ENCODE peak calls at places on chromosomes 6 and 20, in five cellular contexts. R is tibial nerve, D is pancreas, N is left lung, T is hepatocyte. F is an unnamed sample.

GRCh38 chr20:23132930-23133559 is 46.9 kb upstream of the CD93 start:
- DNase-seq in R (no peak), D (no peak), N (peak; percentile 63), T (no peak), F (no peak)

GRCh38 chr6:87858440-87858839 is 156.4 kb upstream of the AKIRIN2 start:
- DNase-seq in R (no peak), D (no peak), N (no peak), T (no peak), F (no peak)

GRCh38 chr20:50085481-50086365 is 27.2 kb downstream of the UBE2V1 start:
- DNase-seq in R (peak; percentile 34), D (peak; percentile 32), N (peak; percentile 55), T (peak; percentile 81), F (no peak)

GRCh38 chr20:57071283-57071701 is 195.1 kb downstream of the BMP7 start:
- DNase-seq in R (no peak), D (no peak), N (no peak), T (peak; percentile 74), F (no peak)

GRCh38 chr6:158999154-158999668 is 791 bp downstream of the RSPH3 start:
- DNase-seq in R (no peak), D (no peak), N (no peak), T (no peak), F (no peak)

GRCh38 chr6:132537145-132537544 is 932 bp upstream of the TAAR9 start:
- DNase-seq in R (no peak), D (no peak), N (no peak), T (no peak), F (no peak)

GRCh38 chr6:154615483-154616025 is 105.1 kb upstream of the CNKSR3 start:
- DNase-seq in R (peak; percentile 36), D (peak; percentile 96), N (peak; percentile 72), T (peak; percentile 66), F (peak; percentile 69)

GRCh38 chr20:1254307-1254706 is 11.8 kb upstream of the SNPH start:
- DNase-seq in R (no peak), D (no peak), N (no peak), T (no peak), F (no peak)

GRCh38 chr6:152846825-152847224 is 96.2 kb downstream of the VIP start:
- DNase-seq in R (no peak), D (no peak), N (no peak), T (no peak), F (no peak)

GRCh38 chr6:157597461-157598312 is 216.7 kb downstream of the ZDHHC14 start:
- DNase-seq in R (peak; percentile 34), D (no peak), N (no peak), T (peak; percentile 65), F (no peak)

GRCh38 chr6:143015300-143015706 is 45.4 kb upstream of the AIG1 start:
- DNase-seq in R (no peak), D (no peak), N (no peak), T (no peak), F (no peak)

GRCh38 chr6:38178584-38178886 is 359.0 kb downstream of the ZFAND3 start:
- DNase-seq in R (no peak), D (no peak), N (peak; percentile 18), T (no peak), F (no peak)

GRCh38 chr6:117326396-117326795 is 61.0 kb downstream of the VGLL2 start:
- DNase-seq in R (no peak), D (no peak), N (no peak), T (no peak), F (no peak)

GRCh38 chr6:64280569-64280968 is 645.0 kb downstream of the PHF3 start:
- DNase-seq in R (peak; percentile 21), D (no peak), N (no peak), T (peak; percentile 30), F (no peak)

GRCh38 chr6:35489995-35490791 is 6.7 kb downstream of the TEAD3 start:
- DNase-seq in R (peak; percentile 54), D (peak; percentile 79), N (peak; percentile 70), T (peak; percentile 82), F (peak; percentile 97)

GRCh38 chr6:119127627-119128026 is 49.2 kb upstream of the FAM184A start:
- DNase-seq in R (no peak), D (no peak), N (no peak), T (no peak), F (no peak)

GRCh38 chr6:63446405-63446804 is 125.9 kb upstream of the LOC128125822 start:
- DNase-seq in R (no peak), D (no peak), N (no peak), T (no peak), F (no peak)

GRCh38 chr20:57735831-57736737 is 26.3 kb upstream of the PMEPA1 start:
- DNase-seq in R (no peak), D (no peak), N (no peak), T (no peak), F (no peak)

GRCh38 chr6:35506536-35506935 is 6.2 kb downstream of the TULP1 start:
- DNase-seq in R (no peak), D (no peak), N (no peak), T (no peak), F (no peak)

GRCh38 chr6:113586413-113586812 is 270.7 kb upstream of the MARCKS start:
- DNase-seq in R (no peak), D (no peak), N (no peak), T (no peak), F (no peak)

GRCh38 chr6:150940951-150941350 is 75.4 kb downstream of the MTHFD1L start:
- DNase-seq in R (no peak), D (no peak), N (no peak), T (no peak), F (no peak)

GRCh38 chr20:62944746-62945145 is 6.8 kb downstream of the GID8 start:
- DNase-seq in R (no peak), D (no peak), N (no peak), T (no peak), F (no peak)

GRCh38 chr6:115969207-115969929 is 91.3 kb downstream of the FRK start:
- DNase-seq in R (no peak), D (no peak), N (no peak), T (no peak), F (no peak)

GRCh38 chr6:142374965-142375733 is 73.3 kb downstream of the ADGRG6 start:
- DNase-seq in R (no peak), D (no peak), N (no peak), T (peak; percentile 68), F (no peak)

GRCh38 chr6:157107571-157107914 is 215.8 kb downstream of the TMEM242 start:
- DNase-seq in R (no peak), D (no peak), N (no peak), T (no peak), F (no peak)

GRCh38 chr20:9491324-9491723 is 23.1 kb upstream of the LAMP5 start:
- DNase-seq in R (no peak), D (no peak), N (no peak), T (no peak), F (no peak)

DNA sequence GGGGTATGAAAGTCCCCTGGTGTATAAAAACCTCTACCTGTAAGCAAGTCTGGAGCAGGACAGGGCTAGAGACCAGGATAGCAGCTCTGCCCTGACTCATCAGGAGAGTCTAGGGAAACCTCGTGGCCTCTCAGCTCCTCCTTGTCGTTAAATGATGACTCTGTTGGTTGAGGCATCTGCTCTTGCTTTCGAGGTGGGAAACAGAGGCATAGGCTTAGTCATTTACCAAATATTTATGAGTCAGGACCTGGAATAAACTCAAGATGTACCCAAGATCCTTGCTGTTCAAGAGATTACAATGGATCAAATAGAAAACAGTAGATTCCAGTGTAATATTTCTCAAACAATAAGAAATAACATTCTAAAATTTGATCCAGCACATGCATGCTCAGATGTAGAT is 5.5 kb downstream of the MANBAL start:
- DNase-seq in R (no peak), D (no peak), N (no peak), T (peak; percentile 85), F (no peak)
- H3K4me1 ChIP-seq in R (peaks cover 72% of the 10 kb centered on the region), D (peaks cover 10% of the 10 kb centered on the region), N (peaks cover 82% of the 10 kb centered on the region), T (peaks cover 45% of the 10 kb centered on the region), F (peaks cover 14% of the 10 kb centered on the region)

GRCh38 chr20:4563031-4563430 is 158.7 kb upstream of the PRND start:
- DNase-seq in R (no peak), D (no peak), N (no peak), T (no peak), F (no peak)
- H3K4me1 ChIP-seq in R (no peaks in the 10 kb centered on the region), D (no peaks in the 10 kb centered on the region), N (no peaks in the 10 kb centered on the region), T (no peaks in the 10 kb centered on the region), F (no peaks in the 10 kb centered on the region)

GRCh38 chr6:81023007-81023582 is 729.4 kb downstream of the TENT5A start:
- DNase-seq in R (no peak), D (no peak), N (no peak), T (no peak), F (no peak)
- H3K4me1 ChIP-seq in R (no peaks in the 10 kb centered on the region), D (no peaks in the 10 kb centered on the region), N (no peaks in the 10 kb centered on the region), T (no peaks in the 10 kb centered on the region), F (no peaks in the 10 kb centered on the region)

DNA sequence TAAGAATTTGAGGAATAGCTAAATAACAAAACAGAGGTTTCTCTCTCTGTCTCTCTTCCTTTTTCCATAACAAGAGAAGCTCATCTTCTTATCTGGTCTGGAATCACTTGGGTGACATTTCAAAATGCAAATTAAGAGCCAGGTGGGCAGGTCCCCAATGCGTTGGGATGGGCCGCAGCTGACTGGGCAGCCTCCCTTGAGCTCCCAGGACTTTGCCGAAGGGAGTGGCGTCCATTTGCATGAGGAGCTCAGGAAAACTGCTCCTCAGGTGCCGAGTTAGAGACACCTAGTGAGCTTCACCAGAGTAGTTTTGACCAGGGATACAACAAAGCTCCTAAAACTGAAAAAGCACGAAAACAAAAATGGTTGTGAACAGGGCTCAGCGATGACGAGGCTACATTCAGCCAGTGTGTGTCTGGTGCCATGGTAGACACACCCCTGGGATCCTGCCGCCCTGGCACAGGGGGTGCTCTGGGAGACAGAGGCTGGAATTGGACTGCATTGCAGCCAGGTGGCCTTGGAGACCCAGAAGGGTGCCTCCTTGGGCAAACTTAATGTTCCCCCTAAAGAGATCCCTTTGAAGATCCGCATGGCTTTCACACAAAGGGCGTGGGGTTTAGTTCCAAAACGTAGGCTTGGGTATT is 13.5 kb upstream of the SERPINB6 start:
- DNase-seq in R (no peak), D (no peak), N (no peak), T (no peak), F (no peak)
- H3K4me1 ChIP-seq in R (peaks cover 47% of the 10 kb centered on the region), D (no peaks in the 10 kb centered on the region), N (peaks cover 53% of the 10 kb centered on the region), T (peaks cover 32% of the 10 kb centered on the region), F (peaks cover 17% of the 10 kb centered on the region)

GRCh38 chr6:169839493-169839892 is 88.1 kb downstream of the ERMARD start:
- DNase-seq in R (no peak), D (no peak), N (no peak), T (no peak), F (no peak)

GRCh38 chr6:169839898-169840631 is 88.6 kb downstream of the ERMARD start:
- DNase-seq in R (no peak), D (peak; percentile 51), N (no peak), T (no peak), F (no peak)

GRCh38 chr6:169838291-169839028 is 87.0 kb downstream of the ERMARD start:
- DNase-seq in R (no peak), D (no peak), N (peak; percentile 20), T (no peak), F (no peak)

GRCh38 chr6:169837529-169838250 is 86.3 kb downstream of the ERMARD start:
- DNase-seq in R (no peak), D (no peak), N (no peak), T (no peak), F (no peak)

DNA sequence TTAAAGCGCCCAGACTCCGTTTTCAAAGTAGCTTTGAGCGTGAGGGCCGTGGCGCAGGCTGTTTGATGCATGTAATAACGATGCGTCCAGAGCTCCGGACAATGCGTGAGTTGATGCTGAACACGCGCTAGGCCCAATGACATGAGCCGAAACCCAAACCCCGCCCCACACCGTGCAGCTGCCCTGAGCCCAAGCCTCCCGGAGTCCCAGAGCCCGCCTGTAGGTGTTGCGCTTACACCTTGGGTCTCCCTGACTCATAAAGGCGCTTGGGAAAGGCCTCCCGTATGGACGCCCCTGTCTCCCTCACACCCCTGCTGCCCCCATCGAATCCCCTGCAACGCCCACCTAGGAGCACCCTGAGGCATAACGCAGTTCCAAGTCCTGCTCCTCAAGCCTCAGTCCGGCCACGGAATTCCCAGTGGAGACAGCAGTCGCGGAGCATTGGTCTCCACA is 87.6 kb downstream of the ERMARD start:
- DNase-seq in R (no peak), D (no peak), N (no peak), T (no peak), F (no peak)
- H3K4me1 ChIP-seq in R (no peaks in the 10 kb centered on the region), D (no peaks in the 10 kb centered on the region), N (no peaks in the 10 kb centered on the region), T (no peaks in the 10 kb centered on the region), F (no peaks in the 10 kb centered on the region)